ENCODE peak calls at places on chromosome 3, in seven cellular contexts. C is IMR-90, P is aorta, Q is neural progenitor cell, F is psoas muscle, N is body of pancreas, G is ascending aorta. Z is an unnamed sample.

GRCh38 chr3:176505878-176506621 is 691.2 kb downstream of the TBL1XR1 start:
- DNase-seq in C (no peak), P (no peak), Q (peak), F (no peak), N (no peak), G (no peak), Z (no peak)

GRCh38 chr3:104629038-104629437 is 737.7 kb upstream of the ALCAM start:
- DNase-seq in C (peak), P (no peak), Q (no peak), F (no peak), N (no peak), G (no peak), Z (no peak)

GRCh38 chr3:61824553-61825135 is 263.3 kb downstream of the PTPRG start:
- DNase-seq in C (no peak), P (no peak), Q (no peak), F (no peak), N (no peak), G (no peak), Z (no peak)

GRCh38 chr3:9897408-9898372 is 5.0 kb upstream of the IL17RE start:
- DNase-seq in C (peak), P (no peak), Q (no peak), F (no peak), N (peak), G (no peak), Z (no peak)

GRCh38 chr3:141469712-141470111 is 17.1 kb upstream of the RASA2 start:
- DNase-seq in C (peak), P (no peak), Q (no peak), F (no peak), N (no peak), G (no peak), Z (no peak)

GRCh38 chr3:101722394-101723173 is 1.8 kb upstream of the CEP97 start:
- DNase-seq in C (no peak), P (no peak), Q (no peak), F (no peak), N (no peak), G (no peak), Z (no peak)

GRCh38 chr3:127588675-127589577 is 1.6 kb downstream of the TPRA1 start:
- DNase-seq in C (peak), P (no peak), Q (peak), F (no peak), N (no peak), G (no peak), Z (no peak)

GRCh38 chr3:155352900-155353490 is 59.5 kb upstream of the STRIT1 start:
- DNase-seq in C (peak), P (no peak), Q (peak), F (no peak), N (no peak), G (no peak), Z (no peak)

GRCh38 chr3:16861432-16861831 is 23.3 kb upstream of the PLCL2 start:
- DNase-seq in C (no peak), P (no peak), Q (no peak), F (no peak), N (no peak), G (no peak), Z (no peak)

GRCh38 chr3:194073926-194074325 is 62.0 kb upstream of the HES1 start:
- DNase-seq in C (no peak), P (no peak), Q (no peak), F (no peak), N (no peak), G (no peak), Z (no peak)

GRCh38 chr3:129623447-129624118 is 17.1 kb upstream of the PLXND1 start:
- DNase-seq in C (no peak), P (peak), Q (no peak), F (peak), N (peak), G (peak), Z (no peak)

GRCh38 chr3:121821421-121822199 is 13.2 kb downstream of the IQCB1 start:
- DNase-seq in C (peak), P (no peak), Q (no peak), F (no peak), N (no peak), G (no peak), Z (no peak)

GRCh38 chr3:32869513-32870047 is 51.8 kb downstream of the TRIM71 start:
- DNase-seq in C (no peak), P (no peak), Q (peak), F (no peak), N (no peak), G (no peak), Z (no peak)
- H3K4me3 ChIP-seq in C (no peak), P (no peak), Q (peak), F (no peak), N (no peak), G (no peak), Z (no peak)

GRCh38 chr3:148698190-148698806 is 595 bp downstream of the AGTR1 start:
- DNase-seq in C (no peak), P (no peak), Q (no peak), F (no peak), N (no peak), G (no peak), Z (no peak)

GRCh38 chr3:148694116-148694515 is 3.6 kb upstream of the AGTR1 start:
- DNase-seq in C (peak), P (no peak), Q (no peak), F (no peak), N (no peak), G (no peak), Z (no peak)

DNA sequence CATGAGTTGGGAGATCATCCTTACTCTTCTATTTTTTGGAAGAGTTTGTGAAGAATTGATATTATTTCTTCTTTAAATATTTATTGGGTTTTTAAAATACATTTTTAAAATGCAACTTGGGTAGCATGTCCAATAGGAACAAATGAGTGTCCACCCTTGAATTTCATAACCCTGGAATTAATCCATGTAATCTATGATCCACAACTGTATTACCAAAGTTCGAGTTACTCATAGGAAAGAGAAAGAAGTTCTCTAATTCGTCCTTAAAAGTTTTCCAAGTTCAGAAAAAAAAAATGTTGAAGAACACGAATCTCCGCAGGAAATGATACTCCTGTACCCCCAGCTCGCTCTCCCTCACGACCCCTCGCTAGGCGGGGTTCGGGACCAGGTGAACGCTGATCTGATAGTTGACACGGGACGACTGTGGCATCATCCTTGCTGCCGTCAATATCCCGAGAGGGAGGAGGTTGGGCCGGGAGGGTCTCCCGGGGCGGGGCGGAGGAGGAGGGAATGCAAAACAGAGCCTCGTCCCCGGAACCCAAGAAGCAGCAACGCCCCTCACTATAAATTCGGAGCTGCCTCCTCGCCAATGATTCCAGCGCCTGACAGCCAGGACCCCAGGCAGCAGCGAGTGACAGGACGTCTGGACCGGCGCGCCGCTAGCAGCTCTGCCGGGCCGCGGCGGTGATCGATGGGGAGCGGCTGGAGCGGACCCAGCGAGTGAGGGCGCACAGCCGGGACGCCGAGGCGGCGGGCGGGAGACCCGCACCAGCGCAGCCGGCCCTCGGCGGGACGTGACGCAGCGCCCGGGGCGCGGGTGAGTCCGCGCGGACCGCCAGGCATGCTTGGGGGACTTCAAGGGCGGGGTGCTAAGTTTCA is at the start of gene AGTR1:
- DNase-seq in C (peak), P (peak), Q (peak), F (peak), N (peak), G (peak), Z (peak)
- H3K4me3 ChIP-seq in C (peak), P (peak), Q (peak), F (peak), N (no peak), G (peak), Z (peak)

GRCh38 chr3:48684054-48684349 is 1.7 kb downstream of the NCKIPSD start:
- DNase-seq in C (no peak), P (no peak), Q (no peak), F (no peak), N (no peak), G (no peak), Z (no peak)
- H3K4me3 ChIP-seq in C (peak), P (peak), Q (peak), F (peak), N (no peak), G (peak), Z (peak)

GRCh38 chr3:169836942-169837275 is 24.2 kb upstream of the LRRC34 start:
- DNase-seq in C (no peak), P (no peak), Q (no peak), F (no peak), N (no peak), G (no peak), Z (no peak)
- H3K4me3 ChIP-seq in C (no peak), P (no peak), Q (no peak), F (no peak), N (no peak), G (no peak), Z (no peak)

GRCh38 chr3:2097641-2098191 is 950 bp upstream of the CNTN4 start:
- DNase-seq in C (no peak), P (no peak), Q (peak), F (no peak), N (no peak), G (peak), Z (no peak)
- H3K4me3 ChIP-seq in C (no peak), P (peak), Q (peak), F (peak), N (no peak), G (peak), Z (peak)

Z was measured in tibial nerve.